ENCODE peak calls at places on chromosomes 5 and 9, in ten cellular contexts. One of them, this sample, is unnamed. For H3K4me1, the result is how much of the 10 kb centered on the place peaks cover.

GRCh38 chr5:62780888-62781287 is 202.3 kb downstream of the LRRC70 start:
- DNase-seq in aorta: no peak
- DNase-seq in left lung: no peak
- DNase-seq in H9: peak
- DNase-seq in GM23338: peak
- DNase-seq in CD8-positive, alpha-beta T cell: no peak
- DNase-seq in transverse colon: no peak
- DNase-seq in GM23248: no peak
- DNase-seq in CD8-positive, alpha-beta memory T cell: no peak
- DNase-seq in IMR-90: no peak
- DNase-seq in this sample: no peak

GRCh38 chr5:73615085-73615484 is 10.9 kb upstream of the ARHGEF28 start:
- DNase-seq in aorta: no peak
- DNase-seq in left lung: no peak
- DNase-seq in H9: no peak
- DNase-seq in GM23338: no peak
- DNase-seq in CD8-positive, alpha-beta T cell: no peak
- DNase-seq in transverse colon: peak
- DNase-seq in GM23248: no peak
- DNase-seq in CD8-positive, alpha-beta memory T cell: no peak
- DNase-seq in IMR-90: no peak
- DNase-seq in this sample: no peak

GRCh38 chr5:90201923-90202322 is 207.6 kb downstream of the CETN3 start:
- DNase-seq in aorta: no peak
- DNase-seq in left lung: no peak
- DNase-seq in H9: no peak
- DNase-seq in GM23338: no peak
- DNase-seq in CD8-positive, alpha-beta T cell: no peak
- DNase-seq in transverse colon: no peak
- DNase-seq in GM23248: peak
- DNase-seq in CD8-positive, alpha-beta memory T cell: no peak
- DNase-seq in IMR-90: no peak
- DNase-seq in this sample: no peak

GRCh38 chr9:127122176-127123151 is at the start of gene ANGPTL2:
- DNase-seq in aorta: peak
- DNase-seq in left lung: peak
- DNase-seq in H9: peak
- DNase-seq in GM23338: peak
- DNase-seq in CD8-positive, alpha-beta T cell: no peak
- DNase-seq in transverse colon: peak
- DNase-seq in GM23248: peak
- DNase-seq in CD8-positive, alpha-beta memory T cell: no peak
- DNase-seq in IMR-90: peak
- DNase-seq in this sample: peak

GRCh38 chr5:1804001-1804690 is 2.9 kb downstream of the NDUFS6 start:
- DNase-seq in aorta: peak
- DNase-seq in left lung: no peak
- DNase-seq in H9: no peak
- DNase-seq in GM23338: no peak
- DNase-seq in CD8-positive, alpha-beta T cell: no peak
- DNase-seq in transverse colon: no peak
- DNase-seq in GM23248: no peak
- DNase-seq in CD8-positive, alpha-beta memory T cell: no peak
- DNase-seq in IMR-90: peak
- DNase-seq in this sample: no peak

GRCh38 chr5:117590944-117591343 is 1016.3 kb upstream of the SEMA6A start:
- DNase-seq in aorta: no peak
- DNase-seq in left lung: no peak
- DNase-seq in H9: no peak
- DNase-seq in GM23338: peak
- DNase-seq in CD8-positive, alpha-beta T cell: no peak
- DNase-seq in transverse colon: no peak
- DNase-seq in GM23248: no peak
- DNase-seq in CD8-positive, alpha-beta memory T cell: no peak
- DNase-seq in IMR-90: peak
- DNase-seq in this sample: no peak

GRCh38 chr5:63050916-63051315 is 472.3 kb downstream of the LRRC70 start:
- DNase-seq in aorta: no peak
- DNase-seq in left lung: no peak
- DNase-seq in H9: no peak
- DNase-seq in GM23338: no peak
- DNase-seq in CD8-positive, alpha-beta T cell: no peak
- DNase-seq in transverse colon: no peak
- DNase-seq in GM23248: no peak
- DNase-seq in CD8-positive, alpha-beta memory T cell: no peak
- DNase-seq in IMR-90: no peak
- DNase-seq in this sample: no peak

GRCh38 chr9:14348241-14349140 is 34.5 kb upstream of the NFIB start:
- DNase-seq in aorta: peak
- DNase-seq in left lung: peak
- DNase-seq in H9: peak
- DNase-seq in GM23338: peak
- DNase-seq in CD8-positive, alpha-beta T cell: no peak
- DNase-seq in transverse colon: no peak
- DNase-seq in GM23248: peak
- DNase-seq in CD8-positive, alpha-beta memory T cell: no peak
- DNase-seq in IMR-90: no peak
- DNase-seq in this sample: no peak

GRCh38 chr9:88697764-88698436 is 162.9 kb downstream of the NXNL2 start:
- DNase-seq in aorta: no peak
- DNase-seq in left lung: no peak
- DNase-seq in H9: no peak
- DNase-seq in GM23338: no peak
- DNase-seq in CD8-positive, alpha-beta T cell: no peak
- DNase-seq in transverse colon: no peak
- DNase-seq in GM23248: peak
- DNase-seq in CD8-positive, alpha-beta memory T cell: no peak
- DNase-seq in IMR-90: peak
- DNase-seq in this sample: no peak

GRCh38 chr9:71990466-71990865 is 69.9 kb downstream of the C9orf57 start:
- DNase-seq in aorta: no peak
- DNase-seq in left lung: no peak
- DNase-seq in H9: no peak
- DNase-seq in GM23338: no peak
- DNase-seq in CD8-positive, alpha-beta T cell: no peak
- DNase-seq in transverse colon: no peak
- DNase-seq in GM23248: peak
- DNase-seq in CD8-positive, alpha-beta memory T cell: no peak
- DNase-seq in IMR-90: no peak
- DNase-seq in this sample: peak

GRCh38 chr5:173922527-173922926 is 34.4 kb downstream of the CPEB4 start:
- DNase-seq in aorta: no peak
- DNase-seq in left lung: no peak
- DNase-seq in H9: no peak
- DNase-seq in GM23338: no peak
- DNase-seq in CD8-positive, alpha-beta T cell: no peak
- DNase-seq in transverse colon: no peak
- DNase-seq in GM23248: no peak
- DNase-seq in CD8-positive, alpha-beta memory T cell: no peak
- DNase-seq in IMR-90: peak
- DNase-seq in this sample: no peak

GRCh38 chr5:173924899-173925298 is 36.8 kb downstream of the CPEB4 start:
- DNase-seq in aorta: no peak
- DNase-seq in left lung: no peak
- DNase-seq in H9: no peak
- DNase-seq in GM23338: peak
- DNase-seq in CD8-positive, alpha-beta T cell: no peak
- DNase-seq in transverse colon: no peak
- DNase-seq in GM23248: no peak
- DNase-seq in CD8-positive, alpha-beta memory T cell: no peak
- DNase-seq in IMR-90: no peak
- DNase-seq in this sample: no peak

GRCh38 chr5:173926359-173926758 is 38.2 kb downstream of the CPEB4 start:
- DNase-seq in aorta: no peak
- DNase-seq in left lung: no peak
- DNase-seq in H9: no peak
- DNase-seq in GM23338: no peak
- DNase-seq in CD8-positive, alpha-beta T cell: no peak
- DNase-seq in transverse colon: no peak
- DNase-seq in GM23248: peak
- DNase-seq in CD8-positive, alpha-beta memory T cell: no peak
- DNase-seq in IMR-90: peak
- DNase-seq in this sample: no peak

GRCh38 chr5:173923236-173924104 is 35.3 kb downstream of the CPEB4 start:
- DNase-seq in aorta: no peak
- DNase-seq in left lung: no peak
- DNase-seq in H9: no peak
- DNase-seq in GM23338: peak
- DNase-seq in CD8-positive, alpha-beta T cell: no peak
- DNase-seq in transverse colon: no peak
- DNase-seq in GM23248: peak
- DNase-seq in CD8-positive, alpha-beta memory T cell: no peak
- DNase-seq in IMR-90: peak
- DNase-seq in this sample: no peak

DNA sequence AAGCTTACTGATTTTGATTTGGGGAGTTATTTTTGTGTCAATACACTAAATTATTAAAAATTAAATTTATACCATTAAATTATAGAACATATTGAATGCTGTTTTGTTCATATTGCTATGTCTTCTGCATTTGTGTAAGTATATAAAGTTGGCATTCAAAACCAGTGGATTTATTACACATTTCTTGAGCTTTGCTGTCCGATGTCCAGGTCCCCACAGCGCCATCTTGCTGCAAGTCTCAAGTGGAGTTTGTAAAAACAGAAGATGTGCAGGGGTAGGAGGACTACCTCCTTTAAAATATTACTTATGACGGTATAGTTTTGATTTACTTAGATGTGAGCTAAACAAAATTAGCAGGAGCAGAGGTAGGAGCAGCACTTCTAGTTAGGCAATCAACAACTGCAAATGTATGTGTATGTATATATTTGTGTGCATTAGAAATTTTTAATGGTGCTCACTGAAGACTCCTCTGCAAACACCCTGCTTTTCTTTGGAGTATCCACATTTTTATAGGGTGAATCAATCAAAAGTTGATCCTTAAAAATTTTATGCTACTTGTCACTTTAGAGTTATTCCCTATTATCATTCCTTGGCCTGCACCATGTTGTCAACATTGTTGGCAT is 37.4 kb downstream of the CPEB4 start:
- DNase-seq in aorta: no peak
- DNase-seq in left lung: peak
- DNase-seq in H9: no peak
- DNase-seq in GM23338: peak
- DNase-seq in CD8-positive, alpha-beta T cell: peak
- DNase-seq in transverse colon: peak
- DNase-seq in GM23248: peak
- DNase-seq in CD8-positive, alpha-beta memory T cell: no peak
- DNase-seq in IMR-90: peak
- DNase-seq in this sample: peak
- H3K4me1 ChIP-seq in aorta: under half
- H3K4me1 ChIP-seq in left lung: under half
- H3K4me1 ChIP-seq in H9: under half
- H3K4me1 ChIP-seq in GM23338: under half
- H3K4me1 ChIP-seq in CD8-positive, alpha-beta T cell: under half
- H3K4me1 ChIP-seq in transverse colon: under half
- H3K4me1 ChIP-seq in GM23248: under half
- H3K4me1 ChIP-seq in CD8-positive, alpha-beta memory T cell: under half
- H3K4me1 ChIP-seq in IMR-90: under half
- H3K4me1 ChIP-seq in this sample: under half

GRCh38 chr5:103305829-103306228 is 47.3 kb downstream of the MACIR start:
- DNase-seq in aorta: no peak
- DNase-seq in left lung: no peak
- DNase-seq in H9: no peak
- DNase-seq in GM23338: no peak
- DNase-seq in CD8-positive, alpha-beta T cell: no peak
- DNase-seq in transverse colon: no peak
- DNase-seq in GM23248: no peak
- DNase-seq in CD8-positive, alpha-beta memory T cell: no peak
- DNase-seq in IMR-90: peak
- DNase-seq in this sample: no peak
- H3K4me1 ChIP-seq in aorta: under half
- H3K4me1 ChIP-seq in left lung: under half
- H3K4me1 ChIP-seq in H9: under half
- H3K4me1 ChIP-seq in GM23338: under half
- H3K4me1 ChIP-seq in CD8-positive, alpha-beta T cell: under half
- H3K4me1 ChIP-seq in transverse colon: under half
- H3K4me1 ChIP-seq in GM23248: under half
- H3K4me1 ChIP-seq in CD8-positive, alpha-beta memory T cell: under half
- H3K4me1 ChIP-seq in IMR-90: under half
- H3K4me1 ChIP-seq in this sample: under half

GRCh38 chr9:124266139-124266825 is 8.5 kb downstream of the NEK6 start:
- DNase-seq in aorta: no peak
- DNase-seq in left lung: no peak
- DNase-seq in H9: no peak
- DNase-seq in GM23338: no peak
- DNase-seq in CD8-positive, alpha-beta T cell: no peak
- DNase-seq in transverse colon: no peak
- DNase-seq in GM23248: peak
- DNase-seq in CD8-positive, alpha-beta memory T cell: no peak
- DNase-seq in IMR-90: peak
- DNase-seq in this sample: no peak

GRCh38 chr9:124266826-124267201 is 9.1 kb downstream of the NEK6 start:
- DNase-seq in aorta: no peak
- DNase-seq in left lung: no peak
- DNase-seq in H9: no peak
- DNase-seq in GM23338: no peak
- DNase-seq in CD8-positive, alpha-beta T cell: no peak
- DNase-seq in transverse colon: no peak
- DNase-seq in GM23248: no peak
- DNase-seq in CD8-positive, alpha-beta memory T cell: no peak
- DNase-seq in IMR-90: no peak
- DNase-seq in this sample: no peak

GRCh38 chr9:124269556-124269955 is 11.8 kb downstream of the NEK6 start:
- DNase-seq in aorta: no peak
- DNase-seq in left lung: no peak
- DNase-seq in H9: no peak
- DNase-seq in GM23338: no peak
- DNase-seq in CD8-positive, alpha-beta T cell: no peak
- DNase-seq in transverse colon: no peak
- DNase-seq in GM23248: no peak
- DNase-seq in CD8-positive, alpha-beta memory T cell: no peak
- DNase-seq in IMR-90: no peak
- DNase-seq in this sample: no peak

GRCh38 chr9:124267271-124267807 is 9.6 kb downstream of the NEK6 start:
- DNase-seq in aorta: peak
- DNase-seq in left lung: peak
- DNase-seq in H9: no peak
- DNase-seq in GM23338: no peak
- DNase-seq in CD8-positive, alpha-beta T cell: no peak
- DNase-seq in transverse colon: peak
- DNase-seq in GM23248: peak
- DNase-seq in CD8-positive, alpha-beta memory T cell: no peak
- DNase-seq in IMR-90: peak
- DNase-seq in this sample: no peak

GRCh38 chr9:124268248-124268647 is 10.5 kb downstream of the NEK6 start:
- DNase-seq in aorta: no peak
- DNase-seq in left lung: no peak
- DNase-seq in H9: no peak
- DNase-seq in GM23338: no peak
- DNase-seq in CD8-positive, alpha-beta T cell: no peak
- DNase-seq in transverse colon: no peak
- DNase-seq in GM23248: no peak
- DNase-seq in CD8-positive, alpha-beta memory T cell: no peak
- DNase-seq in IMR-90: no peak
- DNase-seq in this sample: no peak
- H3K4me1 ChIP-seq in aorta: under half
- H3K4me1 ChIP-seq in left lung: half or more
- H3K4me1 ChIP-seq in H9: under half
- H3K4me1 ChIP-seq in GM23338: under half
- H3K4me1 ChIP-seq in CD8-positive, alpha-beta T cell: under half
- H3K4me1 ChIP-seq in transverse colon: half or more
- H3K4me1 ChIP-seq in GM23248: half or more
- H3K4me1 ChIP-seq in CD8-positive, alpha-beta memory T cell: under half
- H3K4me1 ChIP-seq in IMR-90: half or more
- H3K4me1 ChIP-seq in this sample: under half

GRCh38 chr9:86046080-86046636 is 53.2 kb downstream of the GOLM1 start:
- DNase-seq in aorta: no peak
- DNase-seq in left lung: no peak
- DNase-seq in H9: no peak
- DNase-seq in GM23338: no peak
- DNase-seq in CD8-positive, alpha-beta T cell: no peak
- DNase-seq in transverse colon: peak
- DNase-seq in GM23248: no peak
- DNase-seq in CD8-positive, alpha-beta memory T cell: no peak
- DNase-seq in IMR-90: no peak
- DNase-seq in this sample: no peak
- H3K4me1 ChIP-seq in aorta: under half
- H3K4me1 ChIP-seq in left lung: under half
- H3K4me1 ChIP-seq in H9: under half
- H3K4me1 ChIP-seq in GM23338: under half
- H3K4me1 ChIP-seq in CD8-positive, alpha-beta T cell: under half
- H3K4me1 ChIP-seq in transverse colon: under half
- H3K4me1 ChIP-seq in GM23248: under half
- H3K4me1 ChIP-seq in CD8-positive, alpha-beta memory T cell: under half
- H3K4me1 ChIP-seq in IMR-90: under half
- H3K4me1 ChIP-seq in this sample: under half

This sample was measured in BE2C.